ENCODE peak calls at places on chromosomes 7 and 10, in four cellular contexts. One of them, this sample, is unnamed.

GRCh38 chr7:22677680-22678079 is 49.3 kb upstream of the IL6 start:
- DNase-seq in CD8-positive, alpha-beta T cell: no peak
- DNase-seq in SJCRH30: no peak
- DNase-seq in vagina: no peak
- DNase-seq in this sample: peak; percentile 59

GRCh38 chr10:73581912-73582311 is 9.2 kb downstream of the USP54 start:
- DNase-seq in CD8-positive, alpha-beta T cell: no peak
- DNase-seq in SJCRH30: no peak
- DNase-seq in vagina: no peak
- DNase-seq in this sample: no peak

GRCh38 chr7:111424768-111425167 is 137.5 kb downstream of the IMMP2L start:
- DNase-seq in CD8-positive, alpha-beta T cell: no peak
- DNase-seq in SJCRH30: peak; percentile 66
- DNase-seq in vagina: no peak
- DNase-seq in this sample: no peak

GRCh38 chr10:100970076-100970913 is 991 bp downstream of the SEMA4G start:
- DNase-seq in CD8-positive, alpha-beta T cell: peak; percentile 29
- DNase-seq in SJCRH30: peak; percentile 41
- DNase-seq in vagina: no peak
- DNase-seq in this sample: no peak

GRCh38 chr10:72242675-72243074 is 26.6 kb upstream of the ASCC1 start:
- DNase-seq in CD8-positive, alpha-beta T cell: no peak
- DNase-seq in SJCRH30: no peak
- DNase-seq in vagina: no peak
- DNase-seq in this sample: no peak

GRCh38 chr7:142537760-142538159 is 211.5 kb upstream of the PRSS1 start:
- DNase-seq in CD8-positive, alpha-beta T cell: no peak
- DNase-seq in SJCRH30: no peak
- DNase-seq in vagina: no peak
- DNase-seq in this sample: no peak

GRCh38 chr10:107415446-107415845 is 250.9 kb upstream of the SORCS1 start:
- DNase-seq in CD8-positive, alpha-beta T cell: no peak
- DNase-seq in SJCRH30: no peak
- DNase-seq in vagina: no peak
- DNase-seq in this sample: no peak

GRCh38 chr7:30770936-30771858 is at the start of gene MINDY4:
- DNase-seq in CD8-positive, alpha-beta T cell: peak; percentile 60
- DNase-seq in SJCRH30: no peak
- DNase-seq in vagina: no peak
- DNase-seq in this sample: peak; percentile 79

GRCh38 chr7:47407136-47407535 is 174.8 kb downstream of the TNS3 start:
- DNase-seq in CD8-positive, alpha-beta T cell: no peak
- DNase-seq in SJCRH30: no peak
- DNase-seq in vagina: no peak
- DNase-seq in this sample: no peak

GRCh38 chr7:92727755-92728154 is 108.6 kb downstream of the CDK6 start:
- DNase-seq in CD8-positive, alpha-beta T cell: no peak
- DNase-seq in SJCRH30: no peak
- DNase-seq in vagina: no peak
- DNase-seq in this sample: no peak

GRCh38 chr10:18700555-18700850 is 41.3 kb downstream of the ARL5B start:
- DNase-seq in CD8-positive, alpha-beta T cell: no peak
- DNase-seq in SJCRH30: no peak
- DNase-seq in vagina: no peak
- DNase-seq in this sample: no peak

GRCh38 chr7:94059747-94060146 is 55.6 kb upstream of the BET1 start:
- DNase-seq in CD8-positive, alpha-beta T cell: no peak
- DNase-seq in SJCRH30: no peak
- DNase-seq in vagina: no peak
- DNase-seq in this sample: no peak

GRCh38 chr10:30355601-30356000 is 6.5 kb upstream of the MTPAP start:
- DNase-seq in CD8-positive, alpha-beta T cell: no peak
- DNase-seq in SJCRH30: no peak
- DNase-seq in vagina: no peak
- DNase-seq in this sample: no peak

GRCh38 chr10:30351502-30351901 is 2.4 kb upstream of the MTPAP start:
- DNase-seq in CD8-positive, alpha-beta T cell: no peak
- DNase-seq in SJCRH30: no peak
- DNase-seq in vagina: no peak
- DNase-seq in this sample: no peak

GRCh38 chr10:30352377-30352776 is 3.3 kb upstream of the MTPAP start:
- DNase-seq in CD8-positive, alpha-beta T cell: no peak
- DNase-seq in SJCRH30: no peak
- DNase-seq in vagina: no peak
- DNase-seq in this sample: no peak

GRCh38 chr10:30354669-30355068 is 5.6 kb upstream of the MTPAP start:
- DNase-seq in CD8-positive, alpha-beta T cell: no peak
- DNase-seq in SJCRH30: no peak
- DNase-seq in vagina: no peak
- DNase-seq in this sample: no peak

DNA sequence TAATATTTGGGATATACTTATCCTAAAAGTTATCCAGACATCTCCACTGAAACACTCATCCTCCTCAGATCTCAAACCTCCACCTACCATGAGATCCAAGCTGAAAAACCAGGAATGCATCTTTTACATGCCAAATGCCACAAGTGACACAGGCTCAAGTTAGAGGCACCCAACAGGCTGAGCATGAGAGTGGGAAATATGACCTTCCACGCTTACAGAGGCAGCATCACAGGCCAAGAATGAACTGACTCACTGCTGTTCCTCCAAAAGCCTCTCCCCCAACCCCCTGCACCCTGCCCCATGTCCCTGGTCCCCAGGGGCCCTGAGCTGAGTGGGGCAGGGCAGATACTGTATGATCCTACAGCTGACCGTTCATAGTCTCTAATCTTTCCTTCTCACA is 4.8 kb upstream of the MTPAP start:
- DNase-seq in CD8-positive, alpha-beta T cell: no peak
- DNase-seq in SJCRH30: no peak
- DNase-seq in vagina: no peak
- DNase-seq in this sample: no peak
- H3K36me3 ChIP-seq in CD8-positive, alpha-beta T cell: no peaks in the 10 kb centered on the region
- H3K36me3 ChIP-seq in SJCRH30: no peaks in the 10 kb centered on the region
- H3K36me3 ChIP-seq in vagina: no peaks in the 10 kb centered on the region
- H3K36me3 ChIP-seq in this sample: no peaks in the 10 kb centered on the region

GRCh38 chr7:97020601-97021442 is 3.8 kb downstream of the DLX5 start:
- DNase-seq in CD8-positive, alpha-beta T cell: no peak
- DNase-seq in SJCRH30: no peak
- DNase-seq in vagina: no peak
- DNase-seq in this sample: no peak

GRCh38 chr7:97018775-97019535 is 5.7 kb downstream of the DLX5 start:
- DNase-seq in CD8-positive, alpha-beta T cell: no peak
- DNase-seq in SJCRH30: no peak
- DNase-seq in vagina: no peak
- DNase-seq in this sample: no peak

GRCh38 chr7:97018126-97018601 is 6.5 kb downstream of the DLX5 start:
- DNase-seq in CD8-positive, alpha-beta T cell: no peak
- DNase-seq in SJCRH30: no peak
- DNase-seq in vagina: no peak
- DNase-seq in this sample: no peak

GRCh38 chr7:97021443-97022261 is 3.0 kb downstream of the DLX5 start:
- DNase-seq in CD8-positive, alpha-beta T cell: no peak
- DNase-seq in SJCRH30: no peak
- DNase-seq in vagina: no peak
- DNase-seq in this sample: no peak

GRCh38 chr7:97019710-97020109 is 4.9 kb downstream of the DLX5 start:
- DNase-seq in CD8-positive, alpha-beta T cell: no peak
- DNase-seq in SJCRH30: no peak
- DNase-seq in vagina: no peak
- DNase-seq in this sample: no peak
- H3K27me3 ChIP-seq in CD8-positive, alpha-beta T cell: peaks cover 58% of the 10 kb centered on the region
- H3K27me3 ChIP-seq in SJCRH30: no peaks in the 10 kb centered on the region
- H3K27me3 ChIP-seq in vagina: no peaks in the 10 kb centered on the region
- H3K27me3 ChIP-seq in this sample: peaks cover 36% of the 10 kb centered on the region

DNA sequence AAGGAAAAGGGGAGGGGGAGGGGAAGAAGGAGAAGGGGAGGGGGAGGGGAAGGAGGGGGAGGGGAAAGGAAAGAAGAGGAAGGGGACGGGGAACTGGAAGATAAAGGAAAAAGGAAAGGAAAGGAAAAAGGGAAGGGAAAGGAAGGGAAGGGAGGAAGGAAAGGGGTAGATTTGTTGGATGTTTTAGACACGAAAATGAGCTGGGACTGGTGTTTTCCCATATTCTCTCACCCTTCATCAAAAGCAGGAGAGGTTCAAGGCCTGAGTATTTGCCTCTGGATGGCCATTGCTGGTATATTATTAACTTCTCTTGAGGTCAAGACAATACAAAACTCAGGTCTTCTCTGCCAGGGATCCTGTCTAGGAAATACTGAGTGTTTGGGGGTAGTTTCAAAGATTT is 652.7 kb downstream of the ANKRD7 start:
- DNase-seq in CD8-positive, alpha-beta T cell: no peak
- DNase-seq in SJCRH30: no peak
- DNase-seq in vagina: no peak
- DNase-seq in this sample: no peak
- H3K27ac ChIP-seq in CD8-positive, alpha-beta T cell: no peak overlapping the region
- H3K27ac ChIP-seq in SJCRH30: no peak overlapping the region
- H3K27ac ChIP-seq in vagina: no peak overlapping the region
- H3K27ac ChIP-seq in this sample: no peak overlapping the region

GRCh38 chr7:100023526-100023925 is 8.1 kb downstream of the ZKSCAN1 start:
- DNase-seq in CD8-positive, alpha-beta T cell: no peak
- DNase-seq in SJCRH30: no peak
- DNase-seq in vagina: no peak
- DNase-seq in this sample: no peak
- H3K36me3 ChIP-seq in CD8-positive, alpha-beta T cell: peaks cover 21% of the 10 kb centered on the region
- H3K36me3 ChIP-seq in SJCRH30: peaks cover 43% of the 10 kb centered on the region
- H3K36me3 ChIP-seq in vagina: no peaks in the 10 kb centered on the region
- H3K36me3 ChIP-seq in this sample: peaks cover 45% of the 10 kb centered on the region

DNA sequence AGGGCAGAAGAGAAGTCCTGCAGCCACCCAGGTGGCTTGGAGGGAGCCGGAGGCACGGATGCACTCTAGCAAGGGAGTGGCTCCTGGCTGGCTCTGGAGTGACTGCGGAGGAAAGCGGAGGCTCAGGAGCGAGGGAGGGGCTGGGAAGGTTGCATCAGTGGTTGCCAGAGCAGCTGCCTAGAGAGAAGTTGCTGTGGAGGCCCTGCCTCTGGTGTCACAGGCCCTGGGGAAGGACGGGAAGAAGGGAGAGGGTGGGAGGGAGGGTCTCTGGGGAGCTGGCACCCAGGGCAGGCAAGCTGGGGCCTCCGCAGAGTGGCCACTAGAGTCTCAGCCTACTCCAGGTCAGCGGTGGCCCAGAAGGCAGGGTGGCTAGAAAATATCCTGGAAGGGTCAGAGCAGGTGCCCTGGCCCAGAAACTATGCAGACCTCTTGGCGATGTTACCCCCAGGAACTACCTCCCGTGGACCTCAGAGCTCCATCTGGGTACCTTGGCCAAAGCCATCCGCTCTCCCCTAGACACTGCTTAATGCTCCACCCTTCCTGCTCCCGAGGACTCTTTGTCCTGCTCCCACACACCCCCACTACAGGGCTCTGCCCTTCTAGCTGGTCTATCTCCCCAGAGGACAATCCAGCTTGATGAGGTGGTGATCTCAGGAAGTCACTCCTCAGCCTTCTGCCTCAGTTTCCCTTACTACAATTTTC is 164.3 kb downstream of the NRF1 start:
- DNase-seq in CD8-positive, alpha-beta T cell: no peak
- DNase-seq in SJCRH30: no peak
- DNase-seq in vagina: no peak
- DNase-seq in this sample: no peak
- H3K27me3 ChIP-seq in CD8-positive, alpha-beta T cell: peaks cover 20% of the 10 kb centered on the region
- H3K27me3 ChIP-seq in SJCRH30: no peaks in the 10 kb centered on the region
- H3K27me3 ChIP-seq in vagina: peaks cover 16% of the 10 kb centered on the region
- H3K27me3 ChIP-seq in this sample: peaks cover 4% of the 10 kb centered on the region